ENCODE peak calls at places on chromosomes 11 and 22, in eight cellular contexts. Z is stimulated activated naive CD8-positive, alpha-beta T cell treated with anti-CD3 and anti-CD28 coated beads, Interleukin-15, amount 100 ng/mL, for 72 hours; J is LoVo; E is posterior vena cava; Q is AG09309; V is Kasumi-1; W is stimulated activated CD4-positive, alpha-beta T cell treated with anti-CD3 and anti-CD28 coated beads, Interleukin-12 subunit alpha, Interleukin-12 subunit beta, amount 100 ng/mL, for 48 hours; S is ureter. F is an unnamed sample.

GRCh38 chr22:38205261-38206128 is 3.7 kb downstream of the MAFF start:
- DNase-seq in Z (no peak), J (no peak), E (peak), Q (peak), V (no peak), W (no peak), S (peak), F (no peak)

GRCh38 chr11:106381895-106382294 is 304.4 kb downstream of the AASDHPPT start:
- DNase-seq in Z (no peak), J (no peak), E (no peak), Q (no peak), V (no peak), W (no peak), S (no peak), F (no peak)

GRCh38 chr11:46519351-46519750 is 74.5 kb downstream of the AMBRA1 start:
- DNase-seq in Z (no peak), J (no peak), E (no peak), Q (no peak), V (no peak), W (no peak), S (no peak), F (no peak)

GRCh38 chr11:99277281-99277680 is 256.5 kb downstream of the CNTN5 start:
- DNase-seq in Z (no peak), J (no peak), E (no peak), Q (no peak), V (no peak), W (no peak), S (no peak), F (no peak)

GRCh38 chr11:61071208-61071681 is 31.0 kb upstream of the CD5 start:
- DNase-seq in Z (peak), J (no peak), E (no peak), Q (no peak), V (peak), W (peak), S (no peak), F (no peak)

GRCh38 chr11:121510438-121510837 is 57.7 kb upstream of the SORL1-AS1 start:
- DNase-seq in Z (no peak), J (no peak), E (no peak), Q (no peak), V (no peak), W (no peak), S (no peak), F (no peak)

GRCh38 chr11:131867457-131868257 is 497.2 kb downstream of the NTM start:
- DNase-seq in Z (no peak), J (peak), E (peak), Q (peak), V (peak), W (no peak), S (peak), F (peak)

GRCh38 chr11:8584096-8584495 is 9.9 kb downstream of the STK33 start:
- DNase-seq in Z (no peak), J (no peak), E (no peak), Q (no peak), V (no peak), W (no peak), S (no peak), F (no peak)

GRCh38 chr11:3058753-3059664 is 1.8 kb upstream of the CARS1 start:
- DNase-seq in Z (no peak), J (no peak), E (peak), Q (peak), V (no peak), W (no peak), S (no peak), F (no peak)

GRCh38 chr22:27487600-27488450 is 313.7 kb downstream of the MN1 start:
- DNase-seq in Z (no peak), J (no peak), E (peak), Q (no peak), V (no peak), W (no peak), S (no peak), F (no peak)

F was measured in NCI-H1930.